ENCODE peak calls at places on chromosomes 4 and X, in nine cellular contexts. S, L, J, G, M, Y, N, K and F are unnamed samples. For H3K4me1, the result is how much of the 10 kb centered on the place peaks cover.

GRCh38 chrX:72273718-72274117 is 3.3 kb downstream of the RPS4X start:
- DNase-seq in Y (no peak), S (no peak), L (no peak), K (no peak), M (no peak), J (no peak), N (no peak), G (no peak), F (no peak)

GRCh38 chr4:152784490-152785195 is 4.9 kb downstream of the ARFIP1 start:
- DNase-seq in Y (no peak), S (no peak), N (no peak), L (no peak), K (peak), J (no peak), G (peak), M (no peak), F (no peak)

GRCh38 chr4:76640252-76640925 is 205.4 kb downstream of the SHROOM3 start:
- DNase-seq in L (no peak), J (no peak), N (no peak), S (no peak), M (peak), K (no peak), G (no peak), Y (no peak), F (peak)

GRCh38 chr4:150140774-150141400 is 62.6 kb downstream of the DCLK2 start:
- DNase-seq in N (no peak), M (no peak), G (peak), S (no peak), Y (no peak), L (no peak), J (no peak), K (no peak), F (no peak)

GRCh38 chr4:74033721-74034120 is 4.8 kb downstream of the CXCL3 start:
- DNase-seq in Y (no peak), L (no peak), J (no peak), G (peak), K (no peak), S (no peak), N (no peak), M (no peak), F (no peak)

GRCh38 chr4:79182209-79182608 is 143.7 kb downstream of the NAA11 start:
- DNase-seq in J (no peak), N (no peak), K (no peak), G (no peak), M (no peak), L (no peak), Y (no peak), S (no peak), F (no peak)

GRCh38 chr4:109962401-109962800 is 49.7 kb downstream of the EGF start:
- DNase-seq in N (no peak), S (no peak), M (no peak), J (no peak), Y (no peak), L (no peak), G (no peak), K (no peak), F (no peak)

GRCh38 chr4:16721618-16722291 is 176.7 kb downstream of the LDB2 start:
- DNase-seq in G (peak), M (no peak), Y (no peak), J (no peak), L (no peak), K (peak), N (no peak), S (no peak), F (no peak)

DNA sequence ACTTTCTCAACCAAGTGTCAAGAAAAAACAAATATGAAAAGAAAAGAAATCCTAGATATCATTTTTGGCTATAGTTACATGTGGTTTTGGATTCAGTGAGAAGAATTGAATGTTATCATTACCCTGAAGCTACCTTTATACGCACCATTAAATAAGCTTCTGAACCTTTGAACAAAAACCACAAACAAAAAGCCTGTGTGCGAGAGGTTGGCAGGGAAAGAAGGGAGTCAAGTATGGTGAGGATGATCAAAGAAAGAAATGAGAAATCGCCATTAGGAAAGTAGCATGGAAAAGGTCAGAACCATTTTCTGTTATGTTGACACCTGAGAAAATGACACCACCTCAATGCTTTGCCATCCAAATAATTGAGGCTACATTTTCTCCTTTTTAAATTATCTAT is 1.2 kb upstream of the SLC7A11 start:
- DNase-seq in J (no peak), L (no peak), G (peak), K (no peak), Y (no peak), N (no peak), M (no peak), S (no peak), F (no peak)
- H3K4me1 ChIP-seq in J (under half), L (under half), G (under half), K (under half), Y (under half), N (under half), M (under half), S (under half), F (under half)

GRCh38 chr4:36187723-36188333 is 56.5 kb downstream of the ARAP2 start:
- DNase-seq in N (no peak), L (no peak), G (peak), K (no peak), M (no peak), Y (no peak), S (no peak), J (no peak), F (no peak)
- H3K4me1 ChIP-seq in N (under half), L (under half), G (under half), K (under half), M (under half), Y (under half), S (under half), J (under half), F (under half)

DNA sequence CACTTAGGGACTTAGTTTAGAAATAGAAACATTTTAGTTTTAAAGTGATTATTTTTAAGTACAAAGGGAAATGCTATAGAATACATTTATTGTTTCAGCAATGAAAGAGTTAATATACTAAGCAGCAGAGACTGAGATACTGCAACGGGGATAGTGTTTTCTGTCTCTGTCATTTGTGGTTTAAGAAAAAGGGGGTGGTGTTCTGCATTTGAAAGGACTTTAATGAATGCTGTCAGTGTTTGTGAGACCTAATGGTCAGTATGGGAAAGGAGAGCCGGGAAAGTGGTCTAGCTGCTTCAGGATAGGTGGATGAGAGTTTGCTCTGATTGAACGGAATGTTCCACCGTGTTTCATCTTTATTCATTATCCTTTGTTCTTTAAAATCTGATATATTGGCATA is at the start of gene KLHL5:
- DNase-seq in S (no peak), Y (no peak), J (no peak), K (no peak), N (no peak), G (no peak), L (no peak), M (no peak), F (no peak)
- H3K4me1 ChIP-seq in S (under half), Y (under half), J (under half), K (under half), N (under half), G (under half), L (under half), M (under half), F (under half)

GRCh38 chr4:156957558-156957957 is 14.0 kb downstream of the PDGFC start:
- DNase-seq in Y (no peak), K (no peak), J (no peak), M (no peak), S (no peak), N (no peak), G (peak), L (no peak), F (no peak)
- H3K4me1 ChIP-seq in Y (under half), K (under half), J (half or more), M (under half), S (under half), N (under half), G (half or more), L (half or more), F (under half)